ENCODE peak calls at places on chromosomes 6 and 20, in ten cellular contexts. H is endothelial cell, C is ascending aorta, O is AG10803, K is AG04450, G is endothelial cell of umbilical vein, Q is fibroblast of mammary gland, B is omental fat pad, Z is HepG2, F is neural progenitor cell. W is an unnamed sample.
A peak's percentile ranks its signal among the peaks of the same experiment; 100 is the strongest.

GRCh38 chr6:39980839-39981580 is 46.7 kb upstream of the MOCS1 start:
- DNase-seq in H (peak; percentile 56), Z (peak; percentile 52), C (no peak), B (no peak), G (peak; percentile 30), F (peak; percentile 74), Q (peak; percentile 62), K (no peak), O (peak; percentile 48), W (no peak)

GRCh38 chr6:97032950-97033349 is 108.4 kb downstream of the KLHL32 start:
- DNase-seq in Z (no peak), B (no peak), F (no peak), Q (no peak), K (no peak), C (no peak), G (no peak), O (no peak), H (no peak), W (no peak)

GRCh38 chr20:16158090-16158975 is 414.9 kb downstream of the KIF16B start:
- DNase-seq in K (no peak), O (no peak), G (no peak), F (peak; percentile 6), H (no peak), B (no peak), Q (no peak), Z (no peak), C (no peak), W (no peak)

GRCh38 chr6:23111984-23112383 is 542.6 kb downstream of the HDGFL1 start:
- DNase-seq in H (no peak), K (peak; percentile 11), Q (peak; percentile 30), F (no peak), Z (no peak), C (no peak), O (peak; percentile 73), G (no peak), B (no peak), W (no peak)

GRCh38 chr20:50270569-50270968 is 79.9 kb downstream of the CEBPB start:
- DNase-seq in F (no peak), C (no peak), Q (no peak), H (no peak), G (no peak), O (no peak), B (no peak), Z (no peak), K (no peak), W (no peak)

GRCh38 chr20:20331796-20332195 is 36.1 kb upstream of the INSM1 start:
- DNase-seq in H (no peak), G (no peak), F (no peak), Q (no peak), C (no peak), K (no peak), O (no peak), B (no peak), Z (no peak), W (no peak)

GRCh38 chr6:166605752-166606151 is 19.3 kb upstream of the RAMACL start:
- DNase-seq in K (no peak), G (no peak), Q (no peak), O (no peak), H (no peak), C (no peak), Z (no peak), F (no peak), B (no peak), W (no peak)

GRCh38 chr20:24916412-24916811 is 32.7 kb upstream of the CST7 start:
- DNase-seq in K (no peak), H (no peak), Z (no peak), Q (no peak), F (no peak), O (no peak), G (no peak), C (no peak), B (no peak), W (no peak)

GRCh38 chr20:1313236-1313964 is 15.5 kb downstream of the SDCBP2 start:
- DNase-seq in Z (peak; percentile 71), Q (peak; percentile 82), B (peak; percentile 48), F (peak; percentile 88), H (peak; percentile 85), C (peak; percentile 89), K (no peak), O (peak; percentile 73), G (peak; percentile 78), W (peak; percentile 38)

GRCh38 chr6:114739656-114740055 is 396.8 kb upstream of the HS3ST5 start:
- DNase-seq in O (no peak), C (no peak), K (no peak), G (no peak), Q (no peak), B (no peak), F (no peak), H (no peak), Z (no peak), W (no peak)

GRCh38 chr6:139330841-139331500 is 39.2 kb upstream of the TXLNB start:
- DNase-seq in Z (no peak), G (no peak), H (no peak), B (no peak), F (no peak), C (no peak), Q (peak; percentile 35), O (peak; percentile 75), K (no peak), W (no peak)

GRCh38 chr20:50844430-50845100 is 49.7 kb downstream of the BCAS4 start:
- DNase-seq in H (no peak), B (no peak), Z (peak; percentile 25), C (peak; percentile 85), Q (peak; percentile 82), O (peak; percentile 28), K (peak; percentile 49), F (no peak), G (peak; percentile 63), W (peak; percentile 56)

GRCh38 chr6:36078159-36078558 is 50.6 kb downstream of the MAPK14 start:
- DNase-seq in G (no peak), Q (no peak), Z (no peak), K (no peak), F (no peak), O (no peak), H (no peak), B (no peak), C (no peak), W (no peak)

GRCh38 chr6:36073587-36073986 is 46.0 kb downstream of the MAPK14 start:
- DNase-seq in Q (no peak), H (no peak), C (no peak), K (no peak), O (no peak), F (no peak), Z (no peak), G (no peak), B (no peak), W (no peak)

GRCh38 chr6:36076178-36077088 is 48.8 kb downstream of the MAPK14 start:
- DNase-seq in Z (no peak), C (no peak), B (no peak), G (no peak), O (no peak), Q (no peak), K (no peak), H (no peak), F (no peak), W (no peak)

GRCh38 chr6:36079596-36079995 is 50.7 kb upstream of the MAPK13 start:
- DNase-seq in C (no peak), Z (no peak), F (no peak), H (no peak), Q (no peak), B (no peak), O (peak; percentile 36), K (no peak), G (no peak), W (no peak)

DNA sequence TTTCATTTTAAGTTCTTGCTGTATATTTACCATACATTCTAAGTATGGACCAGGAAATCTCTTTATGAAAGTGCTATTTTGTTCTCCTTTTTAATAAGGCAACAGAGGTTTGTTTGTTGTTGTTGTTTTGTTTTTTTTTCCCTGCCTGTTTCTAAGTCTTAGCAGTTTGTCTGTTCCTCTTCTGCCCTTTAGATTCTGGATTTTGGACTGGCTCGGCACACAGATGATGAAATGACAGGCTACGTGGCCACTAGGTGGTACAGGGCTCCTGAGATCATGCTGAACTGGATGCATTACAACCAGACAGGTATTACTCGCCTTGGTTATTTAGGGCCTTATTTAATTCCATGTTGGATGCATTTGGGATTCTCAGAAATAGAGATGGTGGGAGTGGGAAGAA is 48.0 kb downstream of the MAPK14 start:
- DNase-seq in H (no peak), K (no peak), B (no peak), F (no peak), Q (no peak), C (no peak), O (no peak), Z (peak; percentile 71), G (no peak), W (no peak)
- TF ChIP-seq CTCF in H (no peak), K (no peak), B (no peak), F (peak; percentile 34), Q (no peak), C (no peak), O (no peak), Z (peak; percentile 87), G (no peak), W (no peak)

GRCh38 chr6:55175078-55175777 is 913 bp downstream of the HCRTR2 start:
- DNase-seq in Q (no peak), B (no peak), G (no peak), K (no peak), C (no peak), F (peak; percentile 11), H (no peak), O (no peak), Z (no peak), W (no peak)
- TF ChIP-seq CTCF in Q (no peak), B (no peak), G (no peak), K (no peak), C (no peak), F (no peak), H (no peak), O (no peak), Z (no peak), W (no peak)

DNA sequence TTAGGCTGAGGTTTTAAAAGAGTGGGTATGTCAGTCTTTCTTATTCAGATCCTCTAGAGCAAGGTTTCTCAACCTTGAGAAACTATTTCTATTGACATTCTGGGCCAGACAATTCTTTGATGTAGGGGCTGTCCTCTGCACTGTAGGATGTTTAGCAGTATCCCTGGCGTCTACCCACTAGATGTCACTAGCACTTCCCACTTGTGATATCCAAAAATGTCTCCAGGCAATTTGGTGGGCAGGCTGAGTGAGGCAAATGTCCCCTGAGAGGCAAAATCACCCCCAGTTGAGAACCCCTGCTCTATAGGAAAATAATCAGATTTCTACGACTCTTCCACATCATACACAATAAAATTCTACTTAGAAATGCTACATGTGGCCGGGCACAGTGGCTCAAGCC is 7.7 kb upstream of the ZKSCAN8 start:
- DNase-seq in O (peak; percentile 42), B (no peak), C (no peak), Z (peak; percentile 59), F (peak; percentile 47), H (peak; percentile 24), Q (peak; percentile 55), K (no peak), G (peak; percentile 45), W (no peak)
- TF ChIP-seq CTCF in O (peak; percentile 56), B (no peak), C (no peak), Z (peak; percentile 75), F (peak; percentile 53), H (no peak), Q (peak; percentile 49), K (peak; percentile 53), G (peak; percentile 29), W (no peak)

DNA sequence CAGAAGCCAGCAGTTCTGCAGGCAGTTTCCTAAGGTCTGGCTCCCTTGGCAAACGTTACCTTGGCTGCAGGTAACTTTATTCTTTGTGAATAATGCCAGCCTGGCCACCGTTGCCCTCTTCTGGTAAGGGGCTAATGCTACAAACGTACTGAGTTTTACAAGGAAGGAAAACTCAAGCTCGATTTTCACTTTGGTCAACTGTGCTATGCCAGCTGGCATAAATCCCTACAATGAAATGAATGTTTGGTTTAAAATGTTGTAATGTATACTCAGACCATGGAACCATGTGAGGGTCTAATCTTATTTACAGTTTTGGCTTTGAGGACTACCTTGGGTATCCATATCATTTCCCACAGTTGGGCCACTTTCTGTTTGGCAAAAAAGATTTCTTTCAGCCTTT is 101.4 kb downstream of the SLX4IP start:
- DNase-seq in C (no peak), H (no peak), O (peak; percentile 18), G (peak; percentile 41), B (no peak), K (no peak), Q (peak; percentile 43), F (peak; percentile 27), Z (peak; percentile 61), W (no peak)
- TF ChIP-seq CTCF in C (no peak), H (peak; percentile 11), O (peak; percentile 44), G (peak; percentile 49), B (no peak), K (peak; percentile 55), Q (peak; percentile 57), F (peak; percentile 53), Z (peak; percentile 77), W (no peak)